ENCODE peak calls at places on chromosomes 3 and 15, in ten cellular contexts. One of them, this sample, is unnamed.

GRCh38 chr3:171876651-171877272 is 33.6 kb downstream of the TMEM212 start:
- DNase-seq in bronchial epithelial cell: peak; percentile 93
- DNase-seq in iPS-NIHi11: no peak
- DNase-seq in A549: no peak
- DNase-seq in stimulated activated CD4-positive, alpha-beta T cell treated with anti-CD3 and anti-CD28 coated beads, TNF-alpha, amount 100 ng/mL, for 4 hours: no peak
- DNase-seq in activated T-cell treated with anti-CD3 and anti-CD28 coated beads for 1 hour: no peak
- DNase-seq in heart left ventricle: no peak
- DNase-seq in heart right ventricle: no peak
- DNase-seq in LHCN-M2: peak; percentile 70
- DNase-seq in psoas muscle: no peak
- DNase-seq in this sample: no peak

GRCh38 chr3:134313839-134314587 is 60.2 kb downstream of the AMOTL2 start:
- DNase-seq in bronchial epithelial cell: no peak
- DNase-seq in iPS-NIHi11: no peak
- DNase-seq in A549: no peak
- DNase-seq in stimulated activated CD4-positive, alpha-beta T cell treated with anti-CD3 and anti-CD28 coated beads, TNF-alpha, amount 100 ng/mL, for 4 hours: no peak
- DNase-seq in activated T-cell treated with anti-CD3 and anti-CD28 coated beads for 1 hour: no peak
- DNase-seq in heart left ventricle: no peak
- DNase-seq in heart right ventricle: no peak
- DNase-seq in LHCN-M2: no peak
- DNase-seq in psoas muscle: no peak
- DNase-seq in this sample: no peak

GRCh38 chr15:90086868-90087268 is 15.4 kb downstream of the IDH2 start:
- DNase-seq in bronchial epithelial cell: peak; percentile 43
- DNase-seq in iPS-NIHi11: peak; percentile 67
- DNase-seq in A549: peak; percentile 79
- DNase-seq in stimulated activated CD4-positive, alpha-beta T cell treated with anti-CD3 and anti-CD28 coated beads, TNF-alpha, amount 100 ng/mL, for 4 hours: peak; percentile 18
- DNase-seq in activated T-cell treated with anti-CD3 and anti-CD28 coated beads for 1 hour: no peak
- DNase-seq in heart left ventricle: no peak
- DNase-seq in heart right ventricle: no peak
- DNase-seq in LHCN-M2: peak; percentile 44
- DNase-seq in psoas muscle: peak; percentile 50
- DNase-seq in this sample: no peak

GRCh38 chr3:11661827-11662226 is 18.1 kb upstream of the VGLL4 start:
- DNase-seq in bronchial epithelial cell: peak; percentile 33
- DNase-seq in iPS-NIHi11: no peak
- DNase-seq in A549: no peak
- DNase-seq in stimulated activated CD4-positive, alpha-beta T cell treated with anti-CD3 and anti-CD28 coated beads, TNF-alpha, amount 100 ng/mL, for 4 hours: no peak
- DNase-seq in activated T-cell treated with anti-CD3 and anti-CD28 coated beads for 1 hour: no peak
- DNase-seq in heart left ventricle: no peak
- DNase-seq in heart right ventricle: no peak
- DNase-seq in LHCN-M2: peak; percentile 84
- DNase-seq in psoas muscle: no peak
- DNase-seq in this sample: no peak

GRCh38 chr15:93980149-93980911 is 251.0 kb upstream of the MCTP2 start:
- DNase-seq in bronchial epithelial cell: no peak
- DNase-seq in iPS-NIHi11: no peak
- DNase-seq in A549: no peak
- DNase-seq in stimulated activated CD4-positive, alpha-beta T cell treated with anti-CD3 and anti-CD28 coated beads, TNF-alpha, amount 100 ng/mL, for 4 hours: no peak
- DNase-seq in activated T-cell treated with anti-CD3 and anti-CD28 coated beads for 1 hour: no peak
- DNase-seq in heart left ventricle: peak; percentile 38
- DNase-seq in heart right ventricle: peak; percentile 57
- DNase-seq in LHCN-M2: no peak
- DNase-seq in psoas muscle: no peak
- DNase-seq in this sample: no peak

GRCh38 chr3:144272715-144273114 is 301.1 kb downstream of the DIPK2A start:
- DNase-seq in bronchial epithelial cell: no peak
- DNase-seq in iPS-NIHi11: peak; percentile 7
- DNase-seq in A549: no peak
- DNase-seq in stimulated activated CD4-positive, alpha-beta T cell treated with anti-CD3 and anti-CD28 coated beads, TNF-alpha, amount 100 ng/mL, for 4 hours: no peak
- DNase-seq in activated T-cell treated with anti-CD3 and anti-CD28 coated beads for 1 hour: no peak
- DNase-seq in heart left ventricle: no peak
- DNase-seq in heart right ventricle: no peak
- DNase-seq in LHCN-M2: no peak
- DNase-seq in psoas muscle: no peak
- DNase-seq in this sample: no peak

GRCh38 chr15:90851114-90851513 is 17.3 kb upstream of the FURIN start:
- DNase-seq in bronchial epithelial cell: no peak
- DNase-seq in iPS-NIHi11: no peak
- DNase-seq in A549: no peak
- DNase-seq in stimulated activated CD4-positive, alpha-beta T cell treated with anti-CD3 and anti-CD28 coated beads, TNF-alpha, amount 100 ng/mL, for 4 hours: no peak
- DNase-seq in activated T-cell treated with anti-CD3 and anti-CD28 coated beads for 1 hour: no peak
- DNase-seq in heart left ventricle: no peak
- DNase-seq in heart right ventricle: no peak
- DNase-seq in LHCN-M2: peak; percentile 41
- DNase-seq in psoas muscle: no peak
- DNase-seq in this sample: no peak

GRCh38 chr3:51386852-51387229 is 1.8 kb downstream of the MANF start:
- DNase-seq in bronchial epithelial cell: no peak
- DNase-seq in iPS-NIHi11: no peak
- DNase-seq in A549: no peak
- DNase-seq in stimulated activated CD4-positive, alpha-beta T cell treated with anti-CD3 and anti-CD28 coated beads, TNF-alpha, amount 100 ng/mL, for 4 hours: no peak
- DNase-seq in activated T-cell treated with anti-CD3 and anti-CD28 coated beads for 1 hour: no peak
- DNase-seq in heart left ventricle: no peak
- DNase-seq in heart right ventricle: no peak
- DNase-seq in LHCN-M2: no peak
- DNase-seq in psoas muscle: no peak
- DNase-seq in this sample: no peak

GRCh38 chr3:70409018-70409417 is 96.6 kb upstream of the MDFIC2 start:
- DNase-seq in bronchial epithelial cell: no peak
- DNase-seq in iPS-NIHi11: no peak
- DNase-seq in A549: no peak
- DNase-seq in stimulated activated CD4-positive, alpha-beta T cell treated with anti-CD3 and anti-CD28 coated beads, TNF-alpha, amount 100 ng/mL, for 4 hours: no peak
- DNase-seq in activated T-cell treated with anti-CD3 and anti-CD28 coated beads for 1 hour: no peak
- DNase-seq in heart left ventricle: no peak
- DNase-seq in heart right ventricle: no peak
- DNase-seq in LHCN-M2: no peak
- DNase-seq in psoas muscle: no peak
- DNase-seq in this sample: no peak

GRCh38 chr3:46089237-46090011 is 62.1 kb upstream of the XCR1 start:
- DNase-seq in bronchial epithelial cell: peak; percentile 95
- DNase-seq in iPS-NIHi11: no peak
- DNase-seq in A549: no peak
- DNase-seq in stimulated activated CD4-positive, alpha-beta T cell treated with anti-CD3 and anti-CD28 coated beads, TNF-alpha, amount 100 ng/mL, for 4 hours: no peak
- DNase-seq in activated T-cell treated with anti-CD3 and anti-CD28 coated beads for 1 hour: no peak
- DNase-seq in heart left ventricle: peak; percentile 57
- DNase-seq in heart right ventricle: peak; percentile 51
- DNase-seq in LHCN-M2: peak; percentile 96
- DNase-seq in psoas muscle: peak; percentile 72
- DNase-seq in this sample: no peak

GRCh38 chr15:57565326-57565725 is 26.4 kb upstream of the MYZAP start:
- DNase-seq in bronchial epithelial cell: peak; percentile 58
- DNase-seq in iPS-NIHi11: no peak
- DNase-seq in A549: no peak
- DNase-seq in stimulated activated CD4-positive, alpha-beta T cell treated with anti-CD3 and anti-CD28 coated beads, TNF-alpha, amount 100 ng/mL, for 4 hours: no peak
- DNase-seq in activated T-cell treated with anti-CD3 and anti-CD28 coated beads for 1 hour: peak; percentile 10
- DNase-seq in heart left ventricle: no peak
- DNase-seq in heart right ventricle: no peak
- DNase-seq in LHCN-M2: no peak
- DNase-seq in psoas muscle: no peak
- DNase-seq in this sample: peak; percentile 76

This sample was measured in RWPE2.